ENCODE peak calls at places on chromosome 6, in eight cellular contexts. N is HFFc6; F is fibroblast of lung; I is activated naive CD4-positive, alpha-beta T cell treated with anti-CD3 and anti-CD28 coated beads, Interleukin-2, amount 50 U/mL, for 16 hours; P is right lobe of liver; G is stimulated activated CD4-positive, alpha-beta T cell treated with anti-CD3 and anti-CD28 coated beads, TNF-alpha, amount 100 ng/mL, for 4 hours; S is ecto neural progenitor cell; Z is C1 segment of cervical spinal cord. D is an unnamed sample.

GRCh38 chr6:48834706-48835105 is 628.3 kb downstream of the MMUT start:
- DNase-seq in N (no peak), F (peak), I (no peak), P (no peak), G (no peak), S (no peak), Z (no peak), D (no peak)

GRCh38 chr6:108876929-108877775 is 28.9 kb downstream of the ARMC2 start:
- DNase-seq in N (peak), F (peak), I (no peak), P (no peak), G (no peak), S (no peak), Z (no peak), D (no peak)

GRCh38 chr6:33427585-33428218 is 7.8 kb downstream of the SYNGAP1 start:
- DNase-seq in N (no peak), F (no peak), I (peak), P (peak), G (peak), S (peak), Z (peak), D (peak)

GRCh38 chr6:11538799-11539468 is 1.4 kb downstream of the TMEM170B start:
- DNase-seq in N (no peak), F (no peak), I (no peak), P (no peak), G (no peak), S (no peak), Z (no peak), D (no peak)

GRCh38 chr6:170096803-170097504 is 193.9 kb downstream of the DLL1 start:
- DNase-seq in N (no peak), F (no peak), I (no peak), P (peak), G (no peak), S (no peak), Z (no peak), D (no peak)

GRCh38 chr6:26044140-26045045 is 42.8 kb upstream of the HFE start:
- DNase-seq in N (peak), F (peak), I (peak), P (peak), G (no peak), S (no peak), Z (peak), D (no peak)

GRCh38 chr6:38131527-38131965 is 312.0 kb downstream of the ZFAND3 start:
- DNase-seq in N (peak), F (peak), I (no peak), P (no peak), G (no peak), S (no peak), Z (no peak), D (no peak)

GRCh38 chr6:13485923-13486557 is 1.4 kb downstream of the GFOD1 start:
- DNase-seq in N (no peak), F (peak), I (peak), P (peak), G (peak), S (peak), Z (peak), D (no peak)

GRCh38 chr6:105591053-105591452 is 188.2 kb upstream of the PREP start:
- DNase-seq in N (no peak), F (peak), I (no peak), P (no peak), G (no peak), S (no peak), Z (no peak), D (no peak)

GRCh38 chr6:27359231-27359630 is 29.3 kb upstream of the ZNF391 start:
- DNase-seq in N (no peak), F (no peak), I (no peak), P (no peak), G (no peak), S (no peak), Z (no peak), D (no peak)

GRCh38 chr6:26556263-26557070 is 18.3 kb downstream of the HMGN4 start:
- DNase-seq in N (peak), F (peak), I (peak), P (no peak), G (no peak), S (peak), Z (peak), D (no peak)

GRCh38 chr6:108622601-108623335 is 62.1 kb downstream of the FOXO3 start:
- DNase-seq in N (peak), F (peak), I (no peak), P (no peak), G (no peak), S (no peak), Z (no peak), D (no peak)

GRCh38 chr6:154993026-154993425 is 2.1 kb upstream of the TIAM2 start:
- DNase-seq in N (no peak), F (no peak), I (no peak), P (no peak), G (no peak), S (no peak), Z (no peak), D (no peak)

GRCh38 chr6:146855889-146856288 is 257.1 kb downstream of the ADGB start:
- DNase-seq in N (no peak), F (no peak), I (no peak), P (no peak), G (no peak), S (no peak), Z (no peak), D (no peak)

GRCh38 chr6:97812940-97813339 is 529.9 kb upstream of the MMS22L start:
- DNase-seq in N (no peak), F (peak), I (no peak), P (no peak), G (no peak), S (no peak), Z (no peak), D (no peak)

GRCh38 chr6:99092009-99092408 is 144.3 kb upstream of the FBXL4 start:
- DNase-seq in N (no peak), F (no peak), I (no peak), P (no peak), G (no peak), S (no peak), Z (no peak), D (no peak)

GRCh38 chr6:12113190-12113578 is 101.1 kb downstream of the HIVEP1 start:
- DNase-seq in N (peak), F (peak), I (no peak), P (no peak), G (no peak), S (no peak), Z (no peak), D (no peak)

GRCh38 chr6:119040229-119040628 is 38.2 kb downstream of the FAM184A start:
- DNase-seq in N (no peak), F (no peak), I (no peak), P (no peak), G (no peak), S (no peak), Z (no peak), D (no peak)

GRCh38 chr6:38176797-38177751 is 357.5 kb downstream of the ZFAND3 start:
- DNase-seq in N (no peak), F (no peak), I (no peak), P (no peak), G (no peak), S (no peak), Z (no peak), D (no peak)

GRCh38 chr6:83853178-83853967 is at the start of gene RIPPLY2:
- DNase-seq in N (no peak), F (peak), I (peak), P (peak), G (no peak), S (peak), Z (peak), D (no peak)

GRCh38 chr6:134402372-134402984 is 84.6 kb upstream of the SGK1 start:
- DNase-seq in N (no peak), F (no peak), I (peak), P (no peak), G (no peak), S (no peak), Z (no peak), D (no peak)

GRCh38 chr6:169999367-169999766 is 247.9 kb downstream of the ERMARD start:
- DNase-seq in N (no peak), F (no peak), I (no peak), P (no peak), G (no peak), S (no peak), Z (no peak), D (no peak)

GRCh38 chr6:131966443-131966842 is 15.3 kb upstream of the CCN2 start:
- DNase-seq in N (no peak), F (peak), I (no peak), P (no peak), G (no peak), S (no peak), Z (no peak), D (no peak)

GRCh38 chr6:40937491-40937890 is 101.5 kb downstream of the UNC5CL start:
- DNase-seq in N (peak), F (peak), I (no peak), P (no peak), G (no peak), S (no peak), Z (no peak), D (no peak)

GRCh38 chr6:99349620-99350141 is at the start of gene FAXC:
- DNase-seq in N (no peak), F (peak), I (no peak), P (no peak), G (no peak), S (peak), Z (no peak), D (no peak)

GRCh38 chr6:144437105-144437504 is 152.0 kb downstream of the UTRN start:
- DNase-seq in N (no peak), F (no peak), I (no peak), P (no peak), G (no peak), S (no peak), Z (no peak), D (no peak)

GRCh38 chr6:143034689-143035334 is 25.9 kb upstream of the AIG1 start:
- DNase-seq in N (no peak), F (no peak), I (no peak), P (no peak), G (no peak), S (no peak), Z (no peak), D (no peak)

GRCh38 chr6:45148278-45148677 is 179.9 kb upstream of the RUNX2 start:
- DNase-seq in N (no peak), F (peak), I (no peak), P (no peak), G (no peak), S (no peak), Z (no peak), D (no peak)

GRCh38 chr6:141097471-141097870 is 1035.3 kb upstream of the GJE1 start:
- DNase-seq in N (no peak), F (peak), I (no peak), P (no peak), G (no peak), S (no peak), Z (no peak), D (no peak)

GRCh38 chr6:57432919-57433684 is 115.7 kb downstream of the PRIM2 start:
- DNase-seq in N (no peak), F (no peak), I (no peak), P (no peak), G (no peak), S (no peak), Z (no peak), D (no peak)

GRCh38 chr6:108114861-108115597 is 40.5 kb upstream of the OSTM1 start:
- DNase-seq in N (peak), F (peak), I (peak), P (peak), G (no peak), S (peak), Z (no peak), D (no peak)

GRCh38 chr6:31246051-31246495 is 25.8 kb downstream of the HLA-C start:
- DNase-seq in N (peak), F (peak), I (no peak), P (no peak), G (no peak), S (no peak), Z (no peak), D (no peak)

GRCh38 chr6:680204-680603 is 12.7 kb downstream of the EXOC2 start:
- DNase-seq in N (no peak), F (no peak), I (no peak), P (no peak), G (no peak), S (no peak), Z (no peak), D (no peak)

GRCh38 chr6:45302832-45303231 is 25.3 kb upstream of the RUNX2 start:
- DNase-seq in N (no peak), F (no peak), I (no peak), P (no peak), G (no peak), S (no peak), Z (no peak), D (no peak)

GRCh38 chr6:17869010-17869752 is 118.3 kb downstream of the KIF13A start:
- DNase-seq in N (peak), F (peak), I (no peak), P (no peak), G (no peak), S (no peak), Z (peak), D (no peak)

GRCh38 chr6:98525860-98526259 is 308.5 kb upstream of the POU3F2 start:
- DNase-seq in N (no peak), F (no peak), I (no peak), P (no peak), G (no peak), S (peak), Z (no peak), D (no peak)

GRCh38 chr6:136526196-136526930 is 23.9 kb downstream of the MAP7 start:
- DNase-seq in N (peak), F (peak), I (peak), P (peak), G (no peak), S (peak), Z (peak), D (no peak)

GRCh38 chr6:5050009-5050408 is 35.1 kb upstream of the PPP1R3G start:
- DNase-seq in N (no peak), F (no peak), I (no peak), P (no peak), G (no peak), S (no peak), Z (no peak), D (no peak)